ENCODE peak calls at places on chromosomes 1 and 21, in five cellular contexts. V is body of pancreas, X is pancreas, O is AG04450, G is neuronal stem cell. Q is an unnamed sample.

GRCh38 chr1:148264374-148265276 is 112.5 kb upstream of the NBPF11 start:
- DNase-seq in V (no peak), X (no peak), O (no peak), G (peak; percentile 40), Q (no peak)

GRCh38 chr1:77562596-77563154 is 119.8 kb downstream of the ZZZ3 start:
- DNase-seq in V (no peak), X (no peak), O (no peak), G (no peak), Q (no peak)

GRCh38 chr1:117674521-117675400 is 68.9 kb downstream of the TENT5C start:
- DNase-seq in V (peak; percentile 68), X (peak; percentile 43), O (no peak), G (no peak), Q (no peak)

GRCh38 chr21:23452384-23453083 is 2154.7 kb downstream of the MRPL39 start:
- DNase-seq in V (peak; percentile 24), X (peak; percentile 4), O (no peak), G (peak; percentile 23), Q (peak; percentile 9)

GRCh38 chr1:7420098-7420445 is 351.0 kb upstream of the VAMP3 start:
- DNase-seq in V (no peak), X (no peak), O (no peak), G (no peak), Q (no peak)

GRCh38 chr1:176033879-176034278 is 173.2 kb downstream of the COP1 start:
- DNase-seq in V (no peak), X (no peak), O (no peak), G (no peak), Q (no peak)

GRCh38 chr1:154425172-154425571 is 20.0 kb downstream of the IL6R start:
- DNase-seq in V (no peak), X (no peak), O (no peak), G (no peak), Q (no peak)

GRCh38 chr1:7967206-7967605 is 5.7 kb downstream of the PARK7 start:
- DNase-seq in V (no peak), X (no peak), O (no peak), G (no peak), Q (no peak)

GRCh38 chr1:16092097-16092922 is 18.9 kb upstream of the FAM131C start:
- DNase-seq in V (no peak), X (no peak), O (no peak), G (no peak), Q (no peak)

GRCh38 chr1:169486281-169486904 is 649 bp upstream of the SLC19A2 start:
- DNase-seq in V (peak; percentile 28), X (no peak), O (no peak), G (no peak), Q (no peak)

GRCh38 chr1:169488157-169488556 is 2.4 kb upstream of the SLC19A2 start:
- DNase-seq in V (no peak), X (no peak), O (no peak), G (no peak), Q (no peak)

GRCh38 chr1:169485427-169486280 is at the start of gene SLC19A2:
- DNase-seq in V (peak; percentile 100), X (peak; percentile 99), O (peak; percentile 98), G (peak; percentile 96), Q (peak; percentile 94)

GRCh38 chr1:169487561-169487960 is 1.8 kb upstream of the SLC19A2 start:
- DNase-seq in V (peak; percentile 11), X (no peak), O (no peak), G (no peak), Q (no peak)

DNA sequence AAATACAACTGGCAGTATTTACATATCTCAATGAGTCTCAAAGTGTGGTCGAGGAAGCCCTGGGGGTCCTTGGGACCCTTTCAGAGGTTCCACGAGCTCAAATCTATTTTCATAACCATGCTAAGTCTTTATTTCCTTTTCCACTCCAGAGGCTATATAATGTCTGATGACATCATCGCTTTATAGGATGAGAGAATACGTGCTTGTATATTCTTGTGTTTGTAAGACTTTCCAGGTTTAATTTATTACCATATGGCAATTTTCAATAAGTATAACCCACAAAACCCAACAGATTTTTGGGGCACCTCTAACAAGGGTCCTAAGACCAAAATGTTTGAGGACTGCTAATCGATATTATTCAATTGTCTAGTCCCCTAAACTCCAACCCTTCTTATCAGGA is 1.4 kb upstream of the SLC19A2 start:
- DNase-seq in V (no peak), X (no peak), O (no peak), G (no peak), Q (no peak)
- H3K4me3 ChIP-seq in V (no peak overlapping the region), X (peak overlapping the region; percentile 91), O (peak overlapping the region; percentile 77), G (peak overlapping the region; percentile 89), Q (no peak overlapping the region)

DNA sequence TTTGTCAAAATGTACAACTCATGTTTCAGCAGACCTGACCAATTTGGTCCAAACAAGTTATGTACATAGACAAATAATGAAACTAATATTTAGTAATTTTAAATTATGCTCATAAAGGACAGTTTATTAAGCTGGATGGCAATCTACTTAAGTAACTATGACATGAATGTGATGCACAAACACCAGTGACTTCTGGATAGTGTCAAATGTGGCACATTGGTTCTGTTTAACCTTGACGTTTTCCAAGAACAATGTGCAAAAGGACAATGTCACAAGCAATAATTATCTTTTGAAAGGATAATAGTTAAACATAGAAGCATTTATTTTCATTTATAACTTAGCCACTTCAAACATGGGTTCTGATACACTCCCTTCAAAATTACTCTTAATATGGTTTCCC is 80.0 kb downstream of the TRIM33 start:
- DNase-seq in V (no peak), X (no peak), O (no peak), G (no peak), Q (no peak)
- H3K4me3 ChIP-seq in V (no peak overlapping the region), X (no peak overlapping the region), O (no peak overlapping the region), G (no peak overlapping the region), Q (no peak overlapping the region)

GRCh38 chr1:12149791-12150175 is 17.0 kb upstream of the TNFRSF1B start:
- DNase-seq in V (no peak), X (no peak), O (no peak), G (no peak), Q (no peak)
- H3K4me3 ChIP-seq in V (no peak overlapping the region), X (no peak overlapping the region), O (no peak overlapping the region), G (no peak overlapping the region), Q (no peak overlapping the region)

GRCh38 chr1:14924012-14924452 is 229.5 kb upstream of the TMEM51 start:
- DNase-seq in V (peak; percentile 78), X (peak; percentile 70), O (no peak), G (no peak), Q (no peak)

GRCh38 chr1:14925336-14926136 is 228.0 kb upstream of the TMEM51 start:
- DNase-seq in V (no peak), X (no peak), O (no peak), G (no peak), Q (no peak)

GRCh38 chr1:14923400-14924011 is 230.0 kb upstream of the TMEM51 start:
- DNase-seq in V (peak; percentile 6), X (no peak), O (no peak), G (no peak), Q (no peak)

GRCh38 chr1:14926214-14926613 is 227.3 kb upstream of the TMEM51 start:
- DNase-seq in V (no peak), X (no peak), O (no peak), G (no peak), Q (no peak)

GRCh38 chr1:14924455-14925325 is 228.9 kb upstream of the TMEM51 start:
- DNase-seq in V (peak; percentile 56), X (peak; percentile 53), O (no peak), G (no peak), Q (no peak)
- H3K4me3 ChIP-seq in V (peak overlapping the region; percentile 25), X (peak overlapping the region; percentile 53), O (peak overlapping the region; percentile 68), G (peak overlapping the region; percentile 53), Q (peak overlapping the region; percentile 67)